ENCODE peak calls at places on chromosomes 11 and 22, in four cellular contexts. L is Peyer's patch, C is ovary, K is tibial nerve. E is an unnamed sample.

GRCh38 chr11:122248130-122248529 is 132.1 kb upstream of the BLID start:
- DNase-seq in C (no peak), L (no peak), K (no peak), E (no peak)

GRCh38 chr11:113885897-113886296 is 10.5 kb upstream of the USP28 start:
- DNase-seq in L (no peak), C (no peak), K (no peak), E (no peak)

GRCh38 chr11:10984250-10984649 is 126.4 kb upstream of the ZBED5 start:
- DNase-seq in K (no peak), C (no peak), L (no peak), E (no peak)

GRCh38 chr11:64485077-64485476 is 105.9 kb upstream of the SLC22A12 start:
- DNase-seq in C (no peak), L (no peak), K (no peak), E (no peak)

GRCh38 chr22:42754658-42755057 is 34.0 kb upstream of the A4GALT start:
- DNase-seq in C (no peak), L (no peak), K (no peak), E (no peak)

GRCh38 chr22:27260087-27260730 is 541.3 kb downstream of the MN1 start:
- DNase-seq in C (no peak), L (no peak), K (no peak), E (no peak)

GRCh38 chr11:13336246-13336873 is 58.8 kb downstream of the BMAL1 start:
- DNase-seq in C (no peak), L (no peak), K (no peak), E (no peak)

GRCh38 chr22:45328822-45329535 is 19.2 kb downstream of the FAM118A start:
- DNase-seq in K (no peak), C (no peak), L (peak; percentile 63), E (no peak)

GRCh38 chr22:37817705-37818311 is 5.4 kb upstream of the GALR3 start:
- DNase-seq in C (peak; percentile 94), L (peak; percentile 91), K (peak; percentile 76), E (peak; percentile 71)
- H3K27ac ChIP-seq in C (peak overlapping the region; percentile 4), L (no peak overlapping the region), K (no peak overlapping the region), E (no peak overlapping the region)

GRCh38 chr11:78961186-78961782 is 386.6 kb upstream of the NARS2 start:
- DNase-seq in L (no peak), C (no peak), K (no peak), E (no peak)
- H3K4me3 ChIP-seq in L (no peak overlapping the region), C (no peak overlapping the region), K (no peak overlapping the region), E (no peak overlapping the region)

GRCh38 chr11:93199616-93200015 is 1.8 kb upstream of the SLC36A4 start:
- DNase-seq in K (no peak), C (no peak), L (no peak), E (no peak)

GRCh38 chr11:93194673-93195291 is 3.0 kb downstream of the SLC36A4 start:
- DNase-seq in L (no peak), K (no peak), C (no peak), E (no peak)

GRCh38 chr11:93196816-93197382 is 892 bp downstream of the SLC36A4 start:
- DNase-seq in L (no peak), C (no peak), K (no peak), E (no peak)

GRCh38 chr11:93198221-93198650 is 445 bp upstream of the SLC36A4 start:
- DNase-seq in C (no peak), K (no peak), L (no peak), E (no peak)

DNA sequence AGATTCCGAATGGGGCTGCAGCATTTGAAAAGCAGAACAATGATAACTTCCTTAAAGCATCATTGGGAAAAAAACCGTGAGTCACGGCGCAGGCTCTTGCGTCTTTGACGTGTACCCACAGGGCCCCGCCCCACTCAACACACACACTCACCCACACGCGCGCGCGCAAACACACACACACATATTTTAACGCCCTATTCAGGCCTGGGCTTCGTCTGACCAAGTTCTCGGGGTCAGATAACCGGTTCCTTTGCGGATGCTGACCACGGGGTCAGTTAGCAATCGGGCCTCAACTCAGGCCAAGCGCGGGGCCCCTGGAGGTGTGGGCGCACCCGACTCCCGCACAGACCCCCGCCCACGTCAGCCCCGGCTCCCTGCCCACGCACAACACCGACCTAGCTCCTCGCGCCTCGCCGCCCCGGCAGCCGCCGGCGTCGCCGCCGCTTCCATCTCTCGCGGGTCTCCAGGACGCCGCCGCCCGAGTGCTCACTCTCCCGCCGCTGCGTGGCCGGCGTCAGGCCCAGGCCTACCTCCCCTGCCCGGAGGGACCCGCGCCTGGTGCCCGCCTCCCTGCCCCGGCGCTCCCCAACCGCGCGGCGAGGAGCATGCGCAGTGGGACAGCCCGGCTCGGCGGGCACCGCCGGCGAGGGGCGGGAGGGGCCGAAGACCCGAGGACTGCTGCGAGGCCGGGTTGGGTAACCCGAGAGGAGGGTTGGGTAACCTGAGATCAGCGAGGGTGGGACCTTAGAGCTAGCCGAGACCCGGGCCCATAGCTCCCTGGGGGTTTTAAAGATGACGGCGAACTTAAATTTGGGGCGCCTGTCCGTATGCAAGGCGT is at the start of gene SLC36A4:
- DNase-seq in K (peak; percentile 88), C (peak; percentile 92), L (peak; percentile 97), E (peak; percentile 88)
- TF ChIP-seq POLR2A in K (peak; percentile 63), C (peak; percentile 74), L (peak; percentile 41), E (peak; percentile 15)

GRCh38 chr22:41377846-41378245 is 3.9 kb upstream of the TEF start:
- DNase-seq in C (no peak), L (no peak), K (no peak), E (no peak)
- H3K27ac ChIP-seq in C (no peak overlapping the region), L (no peak overlapping the region), K (no peak overlapping the region), E (no peak overlapping the region)

GRCh38 chr22:10781571-10782403 is 4746.2 kb upstream of the OR11H1 start:
- DNase-seq in L (no peak), C (no peak), K (no peak), E (no peak)

GRCh38 chr22:10780281-10780680 is 4747.7 kb upstream of the OR11H1 start:
- DNase-seq in L (no peak), K (no peak), C (no peak), E (no peak)

GRCh38 chr22:10778296-10778814 is 4749.6 kb upstream of the OR11H1 start:
- DNase-seq in K (no peak), L (no peak), C (no peak), E (no peak)
- H3K4me3 ChIP-seq in K (no peak overlapping the region), L (no peak overlapping the region), C (no peak overlapping the region), E (no peak overlapping the region)

DNA sequence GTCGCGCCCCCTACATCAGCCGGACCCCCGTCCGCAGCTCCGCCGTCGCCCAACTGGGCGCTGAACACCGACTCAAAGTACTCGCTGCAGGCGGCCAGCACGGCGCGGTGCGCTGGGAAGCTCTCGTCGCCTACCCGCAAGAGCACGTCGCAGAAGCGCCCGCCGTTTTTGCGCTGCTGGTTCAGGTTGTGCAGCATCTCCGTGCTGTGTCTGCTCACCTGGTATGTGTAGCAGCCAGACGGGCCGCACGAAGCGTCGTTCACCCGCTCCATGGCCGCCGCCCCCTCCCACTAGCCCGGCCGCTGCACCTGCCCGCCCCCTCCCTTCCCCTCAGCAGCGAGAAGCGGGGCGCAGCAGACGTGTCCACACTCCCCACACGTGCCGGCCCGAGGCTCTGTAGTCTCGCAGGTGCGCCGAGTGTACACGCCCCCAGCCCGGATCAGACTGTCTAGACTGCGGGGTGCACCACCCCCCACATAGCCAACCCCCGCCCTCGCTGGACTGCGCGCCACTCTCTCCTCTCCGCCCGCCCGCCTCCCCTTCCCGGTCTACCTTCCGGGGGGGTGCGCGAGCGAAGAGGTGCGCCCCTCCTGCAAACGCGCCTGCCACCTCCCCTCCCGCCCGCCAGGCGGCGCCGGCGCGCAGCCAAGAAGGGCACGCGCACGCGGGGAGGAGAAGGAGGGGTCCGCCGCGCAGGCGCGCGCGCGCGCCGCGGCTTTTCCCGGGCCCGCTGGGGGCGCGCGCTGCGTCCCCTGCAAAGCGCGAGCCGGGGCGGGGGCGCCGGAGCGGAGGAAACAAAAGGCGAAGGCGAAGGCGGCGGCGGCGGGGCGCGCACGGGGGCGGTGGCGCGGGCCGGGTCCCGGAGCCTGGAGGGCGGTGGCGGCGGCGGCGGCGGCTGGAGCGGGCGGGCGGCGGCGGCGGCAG is 553 bp downstream of the PATZ1 start:
- DNase-seq in L (peak; percentile 93), K (peak; percentile 71), C (peak; percentile 91), E (peak; percentile 75)
- TF ChIP-seq POLR2A in L (no peak), K (peak; percentile 34), C (no peak), E (no peak)

GRCh38 chr11:102111011-102111786 is 952 bp downstream of the YAP1 start:
- DNase-seq in L (peak; percentile 68), K (peak; percentile 40), C (peak; percentile 92), E (peak; percentile 78)

GRCh38 chr11:102110761-102111010 is 439 bp downstream of the YAP1 start:
- DNase-seq in K (no peak), L (no peak), C (no peak), E (no peak)

GRCh38 chr11:102112654-102112926 is 2.3 kb downstream of the YAP1 start:
- DNase-seq in L (no peak), K (no peak), C (no peak), E (no peak)

GRCh38 chr11:102109896-102110760 is at the start of gene YAP1:
- DNase-seq in K (peak; percentile 80), C (peak; percentile 94), L (peak; percentile 90), E (peak; percentile 86)

GRCh38 chr11:102111787-102112653 is 1.8 kb downstream of the YAP1 start:
- DNase-seq in L (peak; percentile 78), K (peak; percentile 19), C (no peak), E (no peak)
- H3K27ac ChIP-seq in L (peak overlapping the region; percentile 91), K (peak overlapping the region; percentile 94), C (peak overlapping the region; percentile 99), E (peak overlapping the region; percentile 100)

GRCh38 chr11:35143509-35144102 is 4.6 kb downstream of the CD44 start:
- DNase-seq in K (no peak), C (no peak), L (no peak), E (no peak)
- H3K4me3 ChIP-seq in K (no peak overlapping the region), C (peak overlapping the region; percentile 5), L (peak overlapping the region; percentile 22), E (peak overlapping the region; percentile 17)

E was measured in breast epithelium.